ENCODE peak calls at places on chromosomes 5 and 9, in five cellular contexts. T is lung; X is CD8-positive, alpha-beta T cell; A is T follicular helper cell; Y is activated CD4-positive, alpha-beta T cell treated with anti-CD3 and anti-CD28 coated beads for 24 hours. W is an unnamed sample.

GRCh38 chr9:99162759-99163364 is 57.9 kb downstream of the TGFBR1 start:
- DNase-seq in T (no peak), X (no peak), A (no peak), Y (no peak), W (no peak)

GRCh38 chr9:83714316-83714715 is 6.6 kb upstream of the UBQLN1 start:
- DNase-seq in T (no peak), X (no peak), A (no peak), Y (no peak), W (no peak)

GRCh38 chr5:96404191-96404867 is 28.7 kb downstream of the PCSK1 start:
- DNase-seq in T (no peak), X (no peak), A (no peak), Y (no peak), W (no peak)

GRCh38 chr9:127910613-127911205 is 6.1 kb downstream of the ST6GALNAC4 start:
- DNase-seq in T (no peak), X (no peak), A (no peak), Y (no peak), W (no peak)

GRCh38 chr9:109817146-109817845 is 37.3 kb downstream of the PALM2AKAP2 start:
- DNase-seq in T (no peak), X (no peak), A (no peak), Y (no peak), W (no peak)

GRCh38 chr9:112198646-112199045 is 23.5 kb upstream of the SUSD1 start:
- DNase-seq in T (no peak), X (no peak), A (no peak), Y (no peak), W (no peak)

GRCh38 chr5:76701298-76701697 is 14.6 kb upstream of the F2R start:
- DNase-seq in T (no peak), X (no peak), A (no peak), Y (no peak), W (no peak)

GRCh38 chr5:16493261-16493660 is 27.7 kb upstream of the ZNF622 start:
- DNase-seq in T (no peak), X (no peak), A (no peak), Y (no peak), W (no peak)

GRCh38 chr5:79133657-79134451 is 22.2 kb downstream of the BHMT start:
- DNase-seq in T (peak; percentile 69), X (peak; percentile 41), A (peak; percentile 40), Y (peak; percentile 65), W (peak; percentile 28)

GRCh38 chr5:73204302-73204701 is 31.3 kb downstream of the TMEM174 start:
- DNase-seq in T (no peak), X (no peak), A (no peak), Y (no peak), W (no peak)

GRCh38 chr5:10756539-10756938 is 4.5 kb downstream of the DAP start:
- DNase-seq in T (no peak), X (no peak), A (no peak), Y (no peak), W (no peak)

GRCh38 chr5:174120436-174120835 is 74.9 kb downstream of the NSG2 start:
- DNase-seq in T (no peak), X (no peak), A (no peak), Y (no peak), W (no peak)

GRCh38 chr9:72210522-72210921 is 61.3 kb downstream of the GDA start:
- DNase-seq in T (no peak), X (no peak), A (no peak), Y (no peak), W (no peak)

GRCh38 chr9:27033815-27034403 is 28.4 kb upstream of the LRRC19 start:
- DNase-seq in T (peak; percentile 44), X (peak; percentile 25), A (peak; percentile 7), Y (peak; percentile 41), W (no peak)

GRCh38 chr5:51389326-51389581 is 6.0 kb downstream of the ISL1 start:
- DNase-seq in T (no peak), X (no peak), A (no peak), Y (no peak), W (no peak)

GRCh38 chr5:133511653-133512235 is 100.6 kb downstream of the FSTL4 start:
- DNase-seq in T (no peak), X (no peak), A (no peak), Y (no peak), W (no peak)

GRCh38 chr9:124980434-124980833 is 39.6 kb upstream of the GOLGA1 start:
- DNase-seq in T (no peak), X (no peak), A (no peak), Y (no peak), W (no peak)

GRCh38 chr9:111586378-111586777 is 13.1 kb downstream of the PTGR1 start:
- DNase-seq in T (no peak), X (no peak), A (no peak), Y (no peak), W (no peak)

GRCh38 chr5:179344301-179345178 is 721 bp downstream of the ADAMTS2 start:
- DNase-seq in T (no peak), X (no peak), A (no peak), Y (no peak), W (no peak)

GRCh38 chr5:66851306-66851705 is 255.1 kb downstream of the MAST4 start:
- DNase-seq in T (no peak), X (no peak), A (no peak), Y (no peak), W (no peak)

GRCh38 chr5:124744170-124744911 is 2.1 kb downstream of the ZNF608 start:
- DNase-seq in T (peak; percentile 59), X (no peak), A (no peak), Y (no peak), W (no peak)

GRCh38 chr5:179606910-179607448 is 16.5 kb downstream of the HNRNPH1 start:
- DNase-seq in T (no peak), X (no peak), A (no peak), Y (no peak), W (no peak)

GRCh38 chr5:142548739-142549275 is 137.1 kb downstream of the FGF1 start:
- DNase-seq in T (peak; percentile 62), X (no peak), A (no peak), Y (no peak), W (no peak)

GRCh38 chr5:96300986-96301385 is 132.1 kb downstream of the PCSK1 start:
- DNase-seq in T (no peak), X (no peak), A (no peak), Y (no peak), W (no peak)

GRCh38 chr5:173706700-173707099 is 90.2 kb upstream of the BOD1 start:
- DNase-seq in T (no peak), X (no peak), A (no peak), Y (no peak), W (no peak)

GRCh38 chr5:10695759-10696543 is 65.1 kb downstream of the DAP start:
- DNase-seq in T (no peak), X (no peak), A (no peak), Y (no peak), W (no peak)

GRCh38 chr5:55625913-55626312 is 86.2 kb downstream of the SLC38A9 start:
- DNase-seq in T (no peak), X (no peak), A (no peak), Y (no peak), W (no peak)

GRCh38 chr9:23447166-23447565 is 378.9 kb downstream of the ELAVL2 start:
- DNase-seq in T (no peak), X (no peak), A (no peak), Y (no peak), W (no peak)

GRCh38 chr5:178399723-178400115 is 167.1 kb upstream of the PHYKPL start:
- DNase-seq in T (no peak), X (no peak), A (no peak), Y (no peak), W (no peak)